ENCODE peak calls at places on chromosomes 4 and X, in five cellular contexts. M, T, Z, V and C are unnamed samples.

GRCh38 chr4:25792200-25792791 is 70.5 kb downstream of the SEL1L3 start:
- DNase-seq in M (no peak), T (peak), Z (no peak), V (peak), C (peak)

GRCh38 chr4:174935607-174936006 is 17.4 kb downstream of the ADAM29 start:
- DNase-seq in M (no peak), T (no peak), Z (no peak), V (no peak), C (no peak)

GRCh38 chrX:10077425-10078188 is 79.2 kb upstream of the CLCN4 start:
- DNase-seq in M (no peak), T (no peak), Z (no peak), V (no peak), C (no peak)

GRCh38 chrX:15404712-15405111 is 20.5 kb upstream of the VEGFD start:
- DNase-seq in M (no peak), T (no peak), Z (peak), V (no peak), C (no peak)

GRCh38 chrX:69948398-69948797 is 101.3 kb downstream of the AWAT2 start:
- DNase-seq in M (peak), T (no peak), Z (no peak), V (no peak), C (no peak)

GRCh38 chrX:23879380-23880090 is 28.2 kb downstream of the APOO start:
- DNase-seq in M (no peak), T (no peak), Z (no peak), V (no peak), C (peak)

GRCh38 chrX:109793191-109793590 is 60.1 kb upstream of the ACSL4 start:
- DNase-seq in M (no peak), T (no peak), Z (no peak), V (no peak), C (no peak)

GRCh38 chrX:14506866-14507265 is 22.5 kb upstream of the GLRA2 start:
- DNase-seq in M (no peak), T (no peak), Z (no peak), V (no peak), C (no peak)

GRCh38 chr4:88803600-88804096 is 106.0 kb upstream of the NAP1L5 start:
- DNase-seq in M (peak), T (no peak), Z (peak), V (no peak), C (no peak)

GRCh38 chr4:169033660-169034059 is 23.6 kb upstream of the CBR4 start:
- DNase-seq in M (no peak), T (peak), Z (no peak), V (no peak), C (no peak)

GRCh38 chr4:99381588-99382175 is 29.1 kb upstream of the ADH1C start:
- DNase-seq in M (no peak), T (no peak), Z (no peak), V (no peak), C (no peak)

GRCh38 chr4:5472166-5472565 is 236.2 kb downstream of the EVC2 start:
- DNase-seq in M (no peak), T (no peak), Z (no peak), V (no peak), C (no peak)

GRCh38 chrX:19886888-19887531 is 390 bp downstream of the SH3KBP1 start:
- DNase-seq in M (no peak), T (no peak), Z (no peak), V (no peak), C (peak)

GRCh38 chr4:78779280-78779679 is 3.1 kb downstream of the BMP2K start:
- DNase-seq in M (no peak), T (no peak), Z (no peak), V (no peak), C (no peak)

GRCh38 chr4:57147335-57148060 is 37.3 kb upstream of the IGFBP7 start:
- DNase-seq in M (no peak), T (no peak), Z (no peak), V (no peak), C (no peak)

GRCh38 chr4:183185018-183185417 is 86.0 kb downstream of the WWC2 start:
- DNase-seq in M (no peak), T (no peak), Z (no peak), V (no peak), C (no peak)

GRCh38 chr4:36255575-36255974 is 11.3 kb upstream of the ARAP2 start:
- DNase-seq in M (no peak), T (no peak), Z (no peak), V (peak), C (no peak)

GRCh38 chr4:2243682-2244380 is 1.9 kb upstream of the HAUS3 start:
- DNase-seq in M (no peak), T (no peak), Z (peak), V (peak), C (peak)

GRCh38 chr4:112029642-112030235 is 115.5 kb upstream of the FAM241A start:
- DNase-seq in M (no peak), T (no peak), Z (no peak), V (no peak), C (no peak)

GRCh38 chr4:157220026-157220881 is at the start of gene GRIA2:
- DNase-seq in M (no peak), T (no peak), Z (no peak), V (peak), C (peak)

GRCh38 chr4:5125326-5125725 is 74.0 kb downstream of the STK32B start:
- DNase-seq in M (no peak), T (no peak), Z (no peak), V (no peak), C (no peak)

GRCh38 chrX:19904778-19905367 is 17.5 kb upstream of the SH3KBP1 start:
- DNase-seq in M (peak), T (peak), Z (no peak), V (peak), C (no peak)

GRCh38 chrX:56764153-56764974 is 35.3 kb downstream of the NBDY start:
- DNase-seq in M (peak), T (peak), Z (peak), V (peak), C (peak)
- TF ChIP-seq POLR2AphosphoS5 in M (peak), T (no peak), Z (no peak), V (no peak), C (no peak)

GRCh38 chr4:10023806-10024205 is 2.5 kb upstream of the SLC2A9 start:
- DNase-seq in M (no peak), T (no peak), Z (peak), V (no peak), C (no peak)
- TF ChIP-seq POLR2AphosphoS5 in M (no peak), T (no peak), Z (no peak), V (no peak), C (no peak)

DNA sequence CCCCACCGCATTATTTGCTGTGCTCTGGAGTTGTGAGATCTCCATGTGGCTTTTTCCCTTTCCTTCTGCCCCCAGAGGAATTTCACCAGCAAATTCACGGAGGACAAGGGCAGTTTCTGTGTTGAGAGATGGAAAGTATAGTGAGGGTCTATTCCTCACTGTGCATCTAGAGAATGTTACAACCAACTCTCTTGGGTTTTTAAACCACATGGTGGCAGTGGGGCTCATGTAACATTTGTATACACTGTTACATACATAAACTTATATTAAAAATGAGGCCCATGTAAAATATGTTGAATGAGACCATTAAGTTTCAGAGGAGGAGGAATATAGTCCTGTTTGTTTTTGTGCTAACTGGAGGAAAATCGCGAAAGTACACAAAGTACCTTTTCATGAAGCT is 914 bp upstream of the PRKG2 start:
- DNase-seq in M (no peak), T (no peak), Z (no peak), V (no peak), C (no peak)
- TF ChIP-seq POLR2AphosphoS5 in M (no peak), T (no peak), Z (no peak), V (no peak), C (no peak)

GRCh38 chr4:132387060-132387459 is 762.0 kb upstream of the PCDH10 start:
- DNase-seq in M (no peak), T (no peak), Z (no peak), V (no peak), C (no peak)
- TF ChIP-seq POLR2AphosphoS5 in M (no peak), T (no peak), Z (no peak), V (no peak), C (no peak)